ENCODE peak calls at places on chromosomes 13 and 19, in four cellular contexts. L, R, S and Z are unnamed samples. For H3K27me3, the result is how much of the 10 kb centered on the place peaks cover.

GRCh38 chr13:74129500-74130144 is 4.6 kb downstream of the KLF12 start:
- DNase-seq in L (no peak), S (peak), R (no peak), Z (no peak)

GRCh38 chr19:2041436-2041685 is 9.7 kb downstream of the MKNK2 start:
- DNase-seq in R (peak), L (peak), S (peak), Z (no peak)

GRCh38 chr19:1445932-1446712 is 3.8 kb upstream of the APC2 start:
- DNase-seq in L (no peak), R (no peak), S (no peak), Z (no peak)

GRCh38 chr19:1942078-1942933 is 1.3 kb downstream of the CSNK1G2 start:
- DNase-seq in S (peak), R (peak), L (peak), Z (peak)

GRCh38 chr19:34051255-34051654 is 121.0 kb upstream of the LSM14A start:
- DNase-seq in S (no peak), R (no peak), L (no peak), Z (no peak)

GRCh38 chr19:38317104-38317612 is 1.4 kb upstream of the YIF1B start:
- DNase-seq in L (no peak), S (no peak), R (no peak), Z (no peak)

GRCh38 chr19:11463391-11463790 is 17.5 kb downstream of the ELAVL3 start:
- DNase-seq in S (no peak), R (no peak), L (no peak), Z (no peak)

GRCh38 chr13:89324582-89324981 is 1653.4 kb downstream of the SLITRK5 start:
- DNase-seq in R (no peak), L (no peak), S (no peak), Z (no peak)

GRCh38 chr19:14003279-14004051 is 2.7 kb downstream of the RFX1 start:
- DNase-seq in S (no peak), L (no peak), R (no peak), Z (no peak)

GRCh38 chr13:34764246-34764645 is 177.8 kb upstream of the NBEA start:
- DNase-seq in S (no peak), L (no peak), R (no peak), Z (no peak)

GRCh38 chr19:41023193-41023592 is 32.1 kb downstream of the CYP2B6 start:
- DNase-seq in R (no peak), L (no peak), S (no peak), Z (no peak)

GRCh38 chr13:102400619-102401125 is 1.2 kb downstream of the FGF14 start:
- DNase-seq in R (peak), S (no peak), L (no peak), Z (no peak)
- H3K27me3 ChIP-seq in R (under half), S (half or more), L (under half), Z (under half)

GRCh38 chr13:111993701-111994100 is 73.2 kb upstream of the SOX1 start:
- DNase-seq in S (no peak), L (no peak), R (no peak), Z (no peak)

GRCh38 chr13:111994578-111994977 is 72.4 kb upstream of the SOX1 start:
- DNase-seq in S (no peak), R (no peak), L (no peak), Z (peak)

GRCh38 chr13:111992911-111993310 is 74.0 kb upstream of the SOX1 start:
- DNase-seq in R (no peak), L (no peak), S (no peak), Z (no peak)

GRCh38 chr13:111990362-111990761 is 76.6 kb upstream of the SOX1 start:
- DNase-seq in R (no peak), L (no peak), S (no peak), Z (no peak)
- H3K27me3 ChIP-seq in R (under half), L (under half), S (under half), Z (under half)

DNA sequence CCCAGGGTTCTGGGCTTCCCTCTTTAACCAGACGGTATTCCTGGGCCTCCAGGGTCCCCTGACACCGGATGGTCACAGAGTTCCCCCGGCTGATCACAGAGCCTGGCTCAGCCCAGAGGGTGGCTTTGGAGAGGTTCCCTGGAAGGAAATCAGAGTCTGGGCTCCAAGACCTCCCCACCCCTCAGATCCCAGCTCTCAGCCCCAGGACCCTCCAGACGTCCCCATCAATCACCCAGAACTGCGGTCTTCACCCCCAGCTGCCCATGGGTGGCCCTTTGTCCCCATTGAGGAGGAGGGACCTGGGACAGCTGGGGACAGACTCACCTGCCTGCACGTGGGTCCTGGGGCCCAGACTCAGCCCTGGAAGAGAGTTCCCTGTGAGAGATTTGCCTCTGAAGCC is 955 bp downstream of the LILRA5 start:
- DNase-seq in R (no peak), L (no peak), S (no peak), Z (no peak)
- H3K27me3 ChIP-seq in R (under half), L (under half), S (under half), Z (under half)

DNA sequence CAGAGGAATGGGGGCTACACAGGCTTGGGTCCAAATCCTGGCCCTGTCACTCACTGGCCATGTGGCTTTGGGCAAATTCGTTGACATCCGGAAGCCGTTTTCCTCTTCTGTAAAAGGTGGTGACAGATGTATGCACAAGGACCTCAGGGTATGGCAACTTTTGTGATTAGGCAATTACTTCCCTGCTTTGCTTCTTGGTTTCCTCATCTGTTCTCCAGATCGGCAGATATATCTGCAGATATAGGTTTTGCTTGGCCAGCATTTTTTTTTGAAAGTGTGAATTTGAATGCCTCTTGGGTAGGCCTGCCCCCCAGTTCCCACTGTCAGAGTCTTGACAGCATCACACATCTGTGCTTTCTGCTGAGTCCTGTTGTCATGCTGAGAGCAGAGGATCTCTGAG is 17.7 kb downstream of the TMEM272 start:
- DNase-seq in R (no peak), L (no peak), S (no peak), Z (no peak)
- H3K27me3 ChIP-seq in R (under half), L (under half), S (under half), Z (under half)

DNA sequence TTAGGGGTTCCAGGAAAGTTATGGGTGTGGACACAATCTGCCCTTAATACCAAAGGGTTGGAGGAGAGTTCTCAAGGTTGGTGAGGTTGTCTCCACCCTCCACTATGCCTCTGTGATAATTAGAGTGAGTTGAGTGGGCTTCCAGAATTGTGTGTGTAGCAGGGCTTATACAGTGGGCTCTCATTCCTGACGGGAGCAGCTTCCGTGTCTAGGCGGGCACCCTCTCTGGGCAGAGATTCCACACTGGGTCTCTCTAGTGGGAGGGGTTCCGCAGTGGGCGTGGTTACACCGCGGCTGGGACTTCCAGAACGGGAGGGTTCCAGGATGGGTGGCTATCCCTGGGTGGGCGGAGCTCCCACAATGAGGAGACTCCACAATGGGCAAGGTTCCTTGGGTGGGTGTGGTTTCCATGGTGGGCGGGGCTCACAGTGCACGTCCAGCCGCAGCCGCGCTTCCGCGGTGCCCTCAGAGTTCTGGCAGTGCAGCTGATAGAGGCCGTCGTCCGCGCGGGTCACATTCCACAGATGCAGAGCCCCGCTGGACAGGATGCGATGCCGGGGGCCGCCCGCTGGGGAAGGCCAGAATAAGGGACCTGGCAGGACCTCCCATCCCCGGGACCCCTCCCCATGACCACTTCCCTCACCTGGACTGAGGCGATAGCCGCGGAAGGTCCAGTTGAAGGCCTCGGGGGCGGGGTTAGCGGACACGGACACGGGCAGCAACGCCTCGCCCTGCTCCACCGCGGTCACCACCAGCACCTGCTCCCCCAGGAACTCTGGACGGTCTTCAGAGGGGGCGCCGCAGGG is 8.4 kb downstream of the NPHS1 start:
- DNase-seq in S (no peak), L (no peak), R (no peak), Z (no peak)
- H3K27me3 ChIP-seq in S (half or more), L (half or more), R (half or more), Z (under half)

GRCh38 chr13:112061367-112062046 is 5.4 kb upstream of the SOX1 start:
- DNase-seq in L (no peak), S (no peak), R (no peak), Z (no peak)

GRCh38 chr13:112060899-112061366 is 6.0 kb upstream of the SOX1 start:
- DNase-seq in L (no peak), S (no peak), R (no peak), Z (no peak)

GRCh38 chr13:112059457-112060317 is 7.3 kb upstream of the SOX1 start:
- DNase-seq in L (no peak), R (no peak), S (no peak), Z (no peak)

GRCh38 chr13:112058941-112059340 is 8.0 kb upstream of the SOX1 start:
- DNase-seq in R (no peak), S (no peak), L (no peak), Z (no peak)

GRCh38 chr13:112060431-112060830 is 6.5 kb upstream of the SOX1 start:
- DNase-seq in L (no peak), R (no peak), S (no peak), Z (no peak)
- H3K27me3 ChIP-seq in L (half or more), R (half or more), S (half or more), Z (half or more)

DNA sequence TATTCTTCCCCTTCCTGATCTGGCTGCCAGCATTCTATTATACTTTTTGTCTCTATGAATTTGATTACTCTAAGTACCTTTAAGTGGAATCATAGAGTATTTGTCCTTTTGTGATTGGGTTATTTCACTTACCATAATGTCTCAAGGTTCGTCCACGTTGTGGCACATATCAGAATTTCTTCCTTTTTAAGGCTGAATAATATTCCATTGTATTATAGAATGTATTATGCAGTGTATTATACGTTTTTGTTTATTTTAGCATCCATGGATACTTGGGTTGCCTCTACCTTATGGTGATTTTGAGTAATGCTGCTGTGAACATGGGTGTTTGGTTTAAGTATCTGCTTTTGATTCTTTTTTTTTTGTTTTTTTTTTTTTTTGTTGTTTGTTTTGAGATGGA is 19.3 kb downstream of the URI1 start:
- DNase-seq in L (no peak), R (no peak), S (no peak), Z (no peak)
- H3K27me3 ChIP-seq in L (under half), R (under half), S (under half), Z (under half)

GRCh38 chr19:47447470-47448359 is 24.0 kb downstream of the SLC8A2 start:
- DNase-seq in S (no peak), L (peak), R (no peak), Z (peak)
- H3K27me3 ChIP-seq in S (half or more), L (half or more), R (half or more), Z (half or more)